ENCODE peak calls at places on chromosomes 13 and 19, in ten cellular contexts. A is uterus, R is AG04450, C is HL-60, I is PC-3, O is fibroblast of lung, Y is GM12864, F is K562, V is thoracic aorta, Z is GM06990. L is an unnamed sample.

GRCh38 chr13:98766120-98766519 is 13.6 kb upstream of the SLC15A1 start:
- DNase-seq in A (no peak), R (no peak), C (no peak), I (no peak), O (no peak), Y (no peak), F (no peak), V (no peak), Z (no peak), L (no peak)

GRCh38 chr13:44155422-44156293 is 218.0 kb upstream of the SERP2 start:
- DNase-seq in A (peak), R (no peak), C (no peak), I (no peak), O (peak), Y (no peak), F (peak), V (peak), Z (no peak), L (peak)

GRCh38 chr19:45976180-45976579 is 2.5 kb upstream of the NOVA2 start:
- DNase-seq in A (no peak), R (no peak), C (no peak), I (no peak), O (no peak), Y (no peak), F (peak), V (no peak), Z (no peak), L (no peak)

GRCh38 chr19:15280915-15281683 is 48.9 kb upstream of the EPHX3 start:
- DNase-seq in A (peak), R (peak), C (peak), I (peak), O (peak), Y (no peak), F (peak), V (no peak), Z (no peak), L (peak)

GRCh38 chr13:101522607-101523006 is 70.1 kb downstream of the ITGBL1 start:
- DNase-seq in A (no peak), R (no peak), C (no peak), I (no peak), O (no peak), Y (no peak), F (no peak), V (no peak), Z (no peak), L (no peak)

GRCh38 chr19:55340144-55340783 is 588 bp downstream of the KMT5C start:
- DNase-seq in A (no peak), R (no peak), C (no peak), I (no peak), O (no peak), Y (no peak), F (peak), V (no peak), Z (no peak), L (no peak)

GRCh38 chr19:15330801-15331418 is 1.4 kb downstream of the BRD4 start:
- DNase-seq in A (no peak), R (peak), C (no peak), I (peak), O (peak), Y (no peak), F (no peak), V (no peak), Z (no peak), L (peak)

GRCh38 chr19:14472202-14472961 is 2.8 kb downstream of the PTGER1 start:
- DNase-seq in A (peak), R (no peak), C (no peak), I (peak), O (peak), Y (no peak), F (peak), V (no peak), Z (peak), L (peak)

GRCh38 chr19:40550951-40551350 is 25.7 kb upstream of the SHKBP1 start:
- DNase-seq in A (no peak), R (no peak), C (no peak), I (no peak), O (no peak), Y (no peak), F (no peak), V (no peak), Z (no peak), L (no peak)

DNA sequence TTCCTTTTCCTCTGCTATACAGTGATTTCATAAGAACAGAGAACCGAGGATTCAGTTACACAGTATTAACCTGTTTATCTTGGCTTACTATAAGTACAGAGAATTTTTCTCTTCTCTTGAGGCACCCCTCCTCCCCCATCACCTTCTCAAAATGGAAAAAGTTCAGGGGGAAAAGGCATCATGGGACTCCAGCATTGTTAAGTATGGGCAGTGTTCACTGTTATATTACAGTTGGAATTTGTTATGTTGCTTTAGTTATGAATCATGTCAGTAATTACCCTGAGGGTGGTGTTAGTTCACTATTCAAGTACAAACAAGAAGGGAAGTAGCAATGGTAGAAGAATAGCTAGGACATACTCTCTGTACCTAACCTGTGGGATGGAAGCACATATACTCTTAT is 12.1 kb downstream of the LPAR6 start:
- DNase-seq in A (no peak), R (no peak), C (no peak), I (peak), O (peak), Y (no peak), F (no peak), V (no peak), Z (no peak), L (peak)
- TF ChIP-seq CTCF in A (peak), R (no peak), C (no peak), I (peak), O (no peak), Y (no peak), F (no peak), V (no peak), Z (no peak), L (no peak)

DNA sequence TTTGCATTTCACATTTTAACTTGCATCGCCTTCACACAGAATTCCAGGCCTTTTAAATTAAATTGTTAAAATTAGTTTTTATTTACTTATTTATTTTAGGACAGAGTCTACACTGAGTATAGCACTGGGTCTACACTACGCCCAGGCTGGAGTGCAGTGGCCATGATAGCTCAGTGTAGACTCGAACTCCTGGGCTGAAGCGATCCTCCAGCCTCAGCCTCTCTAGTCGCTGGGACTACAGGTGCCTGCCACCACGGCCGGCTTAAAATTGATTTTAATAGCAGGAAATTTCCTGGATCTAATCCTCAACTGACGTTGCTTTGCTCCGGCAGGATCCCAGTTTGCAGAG is 301 bp upstream of the ZNF610 start:
- DNase-seq in A (no peak), R (no peak), C (no peak), I (no peak), O (no peak), Y (no peak), F (no peak), V (no peak), Z (no peak), L (no peak)
- H3K4me3 ChIP-seq in A (peak), R (peak), C (peak), I (peak), O (peak), Y (peak), F (no peak), V (peak), Z (peak), L (peak)

DNA sequence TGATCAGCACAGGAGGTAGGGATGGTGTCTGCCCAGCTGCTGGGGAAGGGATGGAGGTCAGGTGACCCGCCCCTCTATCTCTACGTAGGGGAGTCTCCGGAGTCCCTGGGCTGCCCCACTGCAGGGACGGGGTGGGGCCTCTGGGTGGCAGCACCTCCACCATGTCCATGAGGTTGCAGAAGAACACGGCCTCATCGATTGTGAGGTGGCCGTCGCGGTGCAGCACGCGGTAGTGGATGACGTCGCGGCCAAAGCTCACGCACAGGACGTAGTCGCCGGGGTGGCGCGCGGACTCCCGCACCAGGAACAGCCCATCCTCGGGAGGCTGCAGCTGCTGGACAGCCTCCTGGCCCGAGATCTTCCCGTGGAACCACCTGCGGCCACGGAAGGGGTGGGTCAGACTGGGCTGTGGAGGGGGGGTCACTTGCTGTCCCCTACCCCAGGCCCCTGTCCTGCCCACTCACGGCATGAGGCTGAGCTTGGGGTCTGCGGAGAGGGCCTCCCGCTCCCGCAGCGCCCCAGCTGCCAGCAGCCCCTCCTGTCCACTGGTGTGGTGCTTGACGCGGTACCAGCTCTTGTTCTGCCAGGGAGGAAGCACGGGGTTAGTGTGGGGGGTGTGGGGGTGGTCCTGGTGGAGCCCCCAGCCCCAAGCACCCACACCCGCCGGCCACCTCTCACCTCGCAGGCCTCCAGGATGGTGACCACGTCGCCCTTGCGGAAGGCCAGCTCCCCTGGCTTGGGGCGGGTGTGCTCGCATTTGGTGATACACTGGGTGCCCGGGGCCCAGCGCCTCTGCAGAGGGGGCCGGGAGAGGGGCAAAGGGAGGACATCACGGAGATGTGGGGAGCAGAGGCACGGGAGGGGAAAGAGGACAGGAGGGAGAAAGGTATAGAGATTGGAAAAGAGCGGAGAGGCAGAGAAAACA is 2.3 kb downstream of the MATK start:
- DNase-seq in A (no peak), R (no peak), C (no peak), I (peak), O (no peak), Y (no peak), F (peak), V (no peak), Z (no peak), L (no peak)
- TF ChIP-seq CTCF in A (no peak), R (no peak), C (no peak), I (peak), O (no peak), Y (peak), F (peak), V (no peak), Z (peak), L (peak)

DNA sequence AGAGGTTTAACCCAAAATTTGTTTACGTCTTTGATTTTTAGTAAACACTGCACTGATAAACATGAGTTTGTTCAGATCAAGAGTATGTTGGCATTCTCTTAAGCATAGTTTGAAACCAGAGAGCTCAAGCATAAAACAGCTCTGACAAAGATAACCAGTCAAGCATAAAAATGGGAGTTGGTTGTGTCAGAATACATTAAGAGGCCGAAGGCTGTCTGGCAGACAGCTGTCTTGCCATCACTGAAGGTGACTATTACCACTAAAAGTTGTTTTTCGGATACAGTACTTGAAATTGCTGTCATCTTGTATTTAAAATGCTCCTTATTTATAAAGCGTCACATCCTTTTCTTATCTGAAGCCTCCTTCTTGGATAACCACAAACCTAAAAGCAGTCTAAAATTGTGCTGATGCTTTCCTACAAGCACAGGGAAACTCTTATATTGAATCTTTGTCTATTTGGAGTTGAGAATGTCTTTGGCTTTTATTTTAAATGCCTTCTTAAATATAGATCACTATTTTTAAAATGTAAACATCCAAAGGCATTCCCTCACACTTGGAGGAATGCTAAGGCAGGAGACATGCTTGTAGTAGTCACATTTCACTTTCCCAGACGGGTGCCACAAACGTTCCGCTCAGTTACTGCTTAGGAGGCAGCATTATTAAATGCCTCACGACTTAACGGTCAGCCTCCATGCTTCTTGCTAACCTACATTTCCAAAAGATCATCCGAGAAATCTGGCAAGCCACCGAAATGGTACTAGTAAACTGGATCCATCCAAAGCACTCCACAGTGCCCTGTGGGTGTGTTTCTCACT is 1.6 kb downstream of the SMAD9 start:
- DNase-seq in A (no peak), R (no peak), C (no peak), I (no peak), O (peak), Y (no peak), F (no peak), V (no peak), Z (no peak), L (peak)
- H3K4me3 ChIP-seq in A (peak), R (peak), C (no peak), I (peak), O (peak), Y (no peak), F (no peak), V (peak), Z (no peak), L (peak)

DNA sequence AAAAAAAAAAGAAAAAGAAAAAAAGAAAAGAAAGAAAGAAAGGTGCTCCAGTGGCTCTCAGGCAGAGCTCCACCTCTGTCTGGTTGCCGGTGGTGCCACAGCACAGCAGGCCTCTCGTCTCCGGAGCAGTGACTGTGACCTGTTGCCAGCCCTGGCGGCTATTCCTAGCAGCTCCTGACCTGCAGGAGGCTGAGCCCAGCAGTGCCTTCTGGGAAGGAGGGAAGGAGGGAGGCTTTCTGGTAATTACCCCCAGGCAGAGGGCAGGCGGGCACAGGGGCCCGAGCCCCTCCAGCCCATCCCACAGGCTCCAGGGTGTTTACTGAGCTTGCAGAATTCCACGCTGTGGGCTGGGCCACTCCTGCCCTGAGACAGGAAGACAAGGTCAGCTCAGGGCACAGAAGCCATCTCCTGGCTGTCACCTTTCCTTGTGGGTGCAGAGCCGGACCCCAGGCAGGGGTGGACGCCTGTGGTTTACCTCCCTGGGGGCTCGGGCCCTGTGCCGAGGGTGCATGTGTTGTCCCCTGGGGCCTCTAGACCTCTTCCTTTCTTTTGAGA is 77.9 kb downstream of the GNG7 start:
- DNase-seq in A (no peak), R (no peak), C (no peak), I (no peak), O (no peak), Y (no peak), F (no peak), V (no peak), Z (peak), L (no peak)
- TF ChIP-seq CTCF in A (no peak), R (no peak), C (no peak), I (no peak), O (no peak), Y (peak), F (peak), V (no peak), Z (no peak), L (no peak)

GRCh38 chr13:104530741-104531140 is 1464.5 kb upstream of the SLC10A2 start:
- DNase-seq in A (no peak), R (no peak), C (no peak), I (no peak), O (no peak), Y (no peak), F (no peak), V (no peak), Z (no peak), L (no peak)
- H3K4me3 ChIP-seq in A (no peak), R (no peak), C (no peak), I (no peak), O (no peak), Y (no peak), F (no peak), V (no peak), Z (no peak), L (no peak)

DNA sequence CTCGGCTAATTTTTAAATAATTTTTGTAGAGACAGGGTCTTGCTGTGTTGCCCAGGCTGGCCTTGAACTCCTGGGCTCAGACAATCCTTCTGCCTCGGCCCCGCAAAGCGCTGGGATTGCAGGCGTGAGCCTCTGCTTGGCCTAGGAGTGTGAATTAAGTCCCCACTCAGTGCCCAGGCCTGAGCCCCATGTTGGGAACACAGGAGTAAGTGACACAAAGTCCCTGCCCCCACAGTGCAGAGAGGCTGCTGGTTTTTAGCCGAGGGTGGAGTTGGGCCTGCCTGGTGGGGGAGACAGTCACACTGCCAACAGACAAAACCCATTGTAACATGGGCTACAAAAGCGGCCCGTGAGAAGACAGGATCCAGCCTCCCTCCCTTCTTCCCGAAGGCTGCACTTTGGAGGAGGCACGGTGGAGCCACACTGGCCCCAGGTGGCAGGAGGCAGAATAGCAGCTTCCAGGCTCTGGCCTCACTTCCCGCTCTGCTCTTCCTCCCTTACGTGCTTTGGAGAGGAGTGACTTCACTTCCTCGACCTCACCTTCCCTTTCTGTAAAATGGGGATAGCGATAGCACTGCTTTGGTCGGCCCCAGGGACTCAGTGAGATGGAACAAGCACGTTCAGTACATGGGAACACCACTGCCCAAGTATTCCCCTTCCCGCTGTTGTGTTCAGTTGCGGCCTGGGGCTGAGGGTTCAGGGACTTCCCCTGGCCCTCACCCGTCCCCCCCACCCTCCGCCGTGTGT is 15.2 kb upstream of the EHD2 start:
- DNase-seq in A (peak), R (peak), C (peak), I (peak), O (peak), Y (peak), F (peak), V (no peak), Z (peak), L (peak)
- TF ChIP-seq CTCF in A (peak), R (peak), C (peak), I (peak), O (peak), Y (peak), F (peak), V (peak), Z (peak), L (peak)

DNA sequence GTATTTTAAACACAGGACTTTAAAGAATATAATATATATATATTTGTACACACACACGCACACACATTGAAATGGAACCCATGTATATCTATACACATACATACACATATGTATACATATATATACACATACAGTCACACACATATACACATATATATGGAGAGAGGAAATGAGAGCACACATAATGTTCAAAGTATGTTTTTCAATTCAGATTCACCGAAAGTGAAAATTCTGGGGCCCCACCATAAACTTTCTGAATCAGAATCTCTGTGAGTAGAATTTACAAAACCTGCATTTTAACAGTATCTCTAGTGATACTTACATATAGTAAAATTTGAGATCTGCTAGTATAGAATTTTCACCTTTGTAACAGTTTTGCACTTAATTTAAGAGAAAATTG is 60.4 kb upstream of the OBI1 start:
- DNase-seq in A (no peak), R (no peak), C (no peak), I (no peak), O (no peak), Y (no peak), F (no peak), V (no peak), Z (no peak), L (no peak)
- H3K4me3 ChIP-seq in A (no peak), R (no peak), C (no peak), I (no peak), O (no peak), Y (no peak), F (no peak), V (no peak), Z (no peak), L (no peak)

GRCh38 chr19:18817574-18817973 is 14.2 kb upstream of the UPF1 start:
- DNase-seq in A (no peak), R (no peak), C (no peak), I (no peak), O (no peak), Y (no peak), F (no peak), V (no peak), Z (no peak), L (peak)

GRCh38 chr19:18815673-18816072 is 16.1 kb upstream of the UPF1 start:
- DNase-seq in A (no peak), R (no peak), C (no peak), I (no peak), O (no peak), Y (no peak), F (no peak), V (no peak), Z (no peak), L (peak)

GRCh38 chr19:18809149-18809978 is 18.3 kb upstream of the COMP start:
- DNase-seq in A (peak), R (peak), C (no peak), I (peak), O (peak), Y (no peak), F (no peak), V (no peak), Z (no peak), L (peak)

DNA sequence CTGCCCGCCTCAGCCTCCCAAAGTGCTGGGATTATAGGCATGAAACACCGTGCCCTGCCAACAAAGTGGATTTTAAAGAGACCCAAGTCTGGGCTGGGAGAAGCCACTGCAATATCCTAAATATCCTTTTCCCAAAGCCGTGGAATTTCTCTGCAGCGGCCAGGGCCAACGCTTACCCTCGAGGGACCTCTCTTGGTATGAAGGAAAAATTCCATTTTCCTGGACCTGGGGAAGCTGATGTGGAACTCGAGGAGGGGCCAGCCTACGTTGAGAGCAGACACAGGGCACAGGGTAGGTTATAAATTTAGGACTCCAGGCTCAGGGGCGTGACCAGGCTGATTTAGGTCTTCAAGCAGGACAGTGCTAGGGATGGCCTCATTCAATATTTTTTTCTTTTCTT is 17.7 kb upstream of the UPF1 start:
- DNase-seq in A (no peak), R (no peak), C (no peak), I (no peak), O (peak), Y (no peak), F (no peak), V (no peak), Z (no peak), L (peak)
- TF ChIP-seq CTCF in A (no peak), R (no peak), C (no peak), I (no peak), O (peak), Y (no peak), F (no peak), V (peak), Z (no peak), L (peak)